ENCODE peak calls at places on chromosomes 6 and 20, in nine cellular contexts. I is cardiac muscle cell, R is heart right ventricle, K is mammary epithelial cell, A is ovary, V is fibroblast of mammary gland, Q is heart left ventricle, E is foreskin fibroblast, B is GM23338. L is an unnamed sample.
A peak's percentile ranks its signal among the peaks of the same experiment; 100 is the strongest.

GRCh38 chr20:35503281-35503680 is 26.2 kb downstream of the C20orf173 start:
- DNase-seq in R (no peak), V (no peak), Q (no peak), A (no peak), I (no peak), E (no peak), K (no peak), B (no peak), L (no peak)

GRCh38 chr6:138387577-138388368 is 10.1 kb downstream of the SMIM28 start:
- DNase-seq in K (no peak), E (no peak), R (no peak), Q (no peak), V (no peak), I (no peak), B (no peak), A (no peak), L (no peak)

GRCh38 chr6:132357120-132357519 is 44.2 kb downstream of the MOXD1 start:
- DNase-seq in E (peak; percentile 14), K (no peak), A (no peak), V (peak; percentile 47), R (no peak), Q (no peak), B (no peak), I (peak; percentile 67), L (no peak)

GRCh38 chr6:68468244-68468884 is 166.7 kb upstream of the ADGRB3 start:
- DNase-seq in K (no peak), A (no peak), V (no peak), R (no peak), E (peak; percentile 6), Q (no peak), B (peak; percentile 56), I (peak; percentile 0), L (no peak)

GRCh38 chr6:168102093-168102985 is 23.3 kb upstream of the FRMD1 start:
- DNase-seq in A (no peak), K (no peak), E (no peak), B (peak; percentile 52), V (no peak), I (no peak), R (no peak), Q (no peak), L (no peak)

GRCh38 chr20:58633161-58634035 is 17.7 kb upstream of the STX16 start:
- DNase-seq in R (no peak), A (no peak), E (no peak), Q (no peak), K (no peak), B (no peak), V (no peak), I (no peak), L (no peak)

GRCh38 chr6:170230520-170231390 is 60.1 kb downstream of the DLL1 start:
- DNase-seq in Q (peak; percentile 44), B (no peak), I (no peak), R (no peak), A (no peak), K (no peak), V (no peak), E (no peak), L (no peak)

GRCh38 chr6:44855562-44856494 is 468.3 kb downstream of the CDC5L start:
- DNase-seq in K (no peak), B (no peak), V (peak; percentile 83), R (no peak), I (peak; percentile 87), A (no peak), E (peak; percentile 52), Q (no peak), L (no peak)

GRCh38 chr6:104710543-104711335 is 149.0 kb downstream of the HACE1 start:
- DNase-seq in V (no peak), R (no peak), E (peak; percentile 16), Q (no peak), B (no peak), A (no peak), I (no peak), K (no peak), L (no peak)

GRCh38 chr20:63044204-63044600 is 37.4 kb upstream of the BHLHE23 start:
- DNase-seq in R (no peak), A (no peak), I (no peak), V (no peak), B (no peak), E (no peak), Q (peak; percentile 7), K (no peak), L (no peak)

GRCh38 chr20:4607287-4607713 is 114.4 kb upstream of the PRND start:
- DNase-seq in Q (no peak), V (peak; percentile 75), A (peak; percentile 52), I (peak; percentile 82), B (peak; percentile 85), E (peak; percentile 78), R (peak; percentile 64), K (peak; percentile 40), L (peak; percentile 57)

GRCh38 chr6:146041282-146041681 is 12.4 kb downstream of the GRM1 start:
- DNase-seq in I (peak; percentile 40), R (no peak), A (no peak), Q (no peak), K (peak; percentile 11), E (no peak), V (peak; percentile 23), B (peak; percentile 83), L (peak; percentile 5)

GRCh38 chr6:163711615-163712568 is 297.4 kb downstream of the QKI start:
- DNase-seq in A (no peak), B (peak; percentile 36), I (no peak), V (peak; percentile 97), Q (peak; percentile 84), R (peak; percentile 83), K (no peak), E (peak; percentile 27), L (no peak)

GRCh38 chr6:112022749-112023148 is 31.2 kb upstream of the CCN6 start:
- DNase-seq in I (no peak), V (no peak), A (no peak), R (no peak), B (no peak), Q (no peak), E (no peak), K (no peak), L (no peak)

GRCh38 chr6:71524201-71524600 is 235.6 kb downstream of the OGFRL1 start:
- DNase-seq in E (no peak), I (no peak), Q (no peak), K (no peak), R (no peak), V (no peak), A (no peak), B (no peak), L (no peak)

GRCh38 chr6:108801331-108801730 is 46.9 kb upstream of the ARMC2 start:
- DNase-seq in I (no peak), Q (no peak), A (no peak), E (no peak), K (no peak), V (no peak), B (peak; percentile 14), R (no peak), L (no peak)

GRCh38 chr6:125314019-125314581 is 12.3 kb upstream of the HDDC2 start:
- DNase-seq in K (peak; percentile 47), R (peak; percentile 74), E (peak; percentile 87), V (peak; percentile 75), A (peak; percentile 67), Q (peak; percentile 72), I (peak; percentile 80), B (peak; percentile 88), L (peak; percentile 12)

GRCh38 chr6:101230866-101231265 is 162.6 kb upstream of the GRIK2 start:
- DNase-seq in B (no peak), I (no peak), Q (no peak), E (no peak), V (no peak), A (no peak), R (no peak), K (no peak), L (no peak)

GRCh38 chr6:21753571-21754108 is 160.1 kb downstream of the SOX4 start:
- DNase-seq in E (peak; percentile 52), Q (no peak), I (peak; percentile 68), B (no peak), A (no peak), K (no peak), R (no peak), V (peak; percentile 70), L (peak; percentile 56)

GRCh38 chr6:3317741-3318211 is 59.0 kb downstream of the PSMG4 start:
- DNase-seq in Q (no peak), E (peak; percentile 23), K (no peak), I (no peak), B (no peak), A (no peak), V (peak; percentile 47), R (no peak), L (no peak)
- H3K4me3 ChIP-seq in Q (no peak overlapping the region), E (no peak overlapping the region), K (no peak overlapping the region), I (no peak overlapping the region), B (no peak overlapping the region), A (no peak overlapping the region), V (no peak overlapping the region), R (no peak overlapping the region), L (no peak overlapping the region)

GRCh38 chr6:7910298-7910653 is 312 bp downstream of the TXNDC5 start:
- DNase-seq in R (no peak), I (no peak), B (peak; percentile 16), Q (no peak), K (no peak), V (no peak), E (no peak), A (no peak), L (no peak)
- H3K4me3 ChIP-seq in R (peak overlapping the region; percentile 82), I (peak overlapping the region; percentile 90), B (peak overlapping the region; percentile 83), Q (peak overlapping the region; percentile 77), K (peak overlapping the region; percentile 74), V (peak overlapping the region; percentile 68), E (peak overlapping the region; percentile 65), A (peak overlapping the region; percentile 44), L (peak overlapping the region; percentile 60)

GRCh38 chr6:155408981-155409380 is 46.7 kb downstream of the NOX3 start:
- DNase-seq in R (no peak), K (no peak), A (no peak), I (no peak), B (peak; percentile 65), V (no peak), Q (no peak), E (no peak), L (no peak)
- H3K4me3 ChIP-seq in R (no peak overlapping the region), K (no peak overlapping the region), A (no peak overlapping the region), I (no peak overlapping the region), B (no peak overlapping the region), V (no peak overlapping the region), Q (no peak overlapping the region), E (no peak overlapping the region), L (no peak overlapping the region)

DNA sequence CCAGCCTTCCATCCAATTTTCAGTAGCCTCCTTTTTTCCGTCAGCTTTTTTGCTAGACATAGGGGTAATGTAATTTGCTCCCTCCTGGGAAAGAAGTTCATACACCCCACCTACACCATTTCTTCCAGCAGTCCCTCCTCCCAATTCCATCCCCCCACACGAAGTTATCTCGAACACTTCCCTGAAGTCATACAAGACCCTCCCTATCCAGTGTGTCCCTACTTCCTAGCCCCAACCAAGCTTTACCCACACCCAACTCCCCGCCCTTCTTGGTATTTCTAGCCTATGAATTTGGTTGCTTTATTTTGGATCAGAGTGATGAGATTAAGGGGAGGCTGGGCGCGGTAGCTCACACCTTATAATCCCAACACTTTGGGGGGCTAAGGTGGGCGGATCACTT is 1.0 kb downstream of the UBE2C start:
- DNase-seq in V (no peak), K (no peak), R (no peak), E (no peak), I (no peak), Q (no peak), A (no peak), B (no peak), L (no peak)
- H3K4me3 ChIP-seq in V (peak overlapping the region; percentile 89), K (peak overlapping the region; percentile 97), R (no peak overlapping the region), E (peak overlapping the region; percentile 66), I (peak overlapping the region; percentile 78), Q (peak overlapping the region; percentile 76), A (no peak overlapping the region), B (peak overlapping the region; percentile 81), L (peak overlapping the region; percentile 84)

GRCh38 chr6:126721581-126722145 is 381.7 kb downstream of the CENPW start:
- DNase-seq in A (no peak), B (no peak), I (peak; percentile 83), Q (no peak), K (peak; percentile 76), E (peak; percentile 88), V (peak; percentile 96), R (no peak), L (peak; percentile 99)
- H3K4me3 ChIP-seq in A (no peak overlapping the region), B (no peak overlapping the region), I (no peak overlapping the region), Q (no peak overlapping the region), K (no peak overlapping the region), E (no peak overlapping the region), V (no peak overlapping the region), R (no peak overlapping the region), L (no peak overlapping the region)